ENCODE peak calls at places on chromosomes 12 and 14, in ten cellular contexts. D, Z, O, A, K, X, B, L, Q and R are unnamed samples.

GRCh38 chr12:103944964-103945363 is 14.8 kb downstream of the HSP90B1 start:
- DNase-seq in D (no peak), Z (no peak), O (no peak), A (no peak), K (no peak), X (no peak), B (no peak), L (no peak), Q (no peak), R (peak)

GRCh38 chr14:89746654-89747053 is 207.9 kb downstream of the EFCAB11 start:
- DNase-seq in D (no peak), Z (no peak), O (no peak), A (no peak), K (no peak), X (no peak), B (no peak), L (no peak), Q (peak), R (no peak)

GRCh38 chr12:57893460-57894353 is 47.2 kb upstream of the CTDSP2 start:
- DNase-seq in D (no peak), Z (peak), O (no peak), A (no peak), K (peak), X (peak), B (peak), L (no peak), Q (peak), R (peak)

GRCh38 chr12:77645966-77646598 is 184.6 kb upstream of the NAV3 start:
- DNase-seq in D (no peak), Z (no peak), O (no peak), A (no peak), K (no peak), X (no peak), B (no peak), L (peak), Q (peak), R (no peak)

GRCh38 chr12:100741084-100741711 is 53.4 kb upstream of the ANO4 start:
- DNase-seq in D (peak), Z (peak), O (peak), A (peak), K (peak), X (no peak), B (peak), L (no peak), Q (peak), R (no peak)

GRCh38 chr12:116525418-116526001 is 33.7 kb upstream of the MAP1LC3B2 start:
- DNase-seq in D (no peak), Z (peak), O (peak), A (peak), K (peak), X (peak), B (peak), L (no peak), Q (peak), R (peak)

GRCh38 chr12:1922985-1923384 is 4.5 kb upstream of the CACNA2D4 start:
- DNase-seq in D (no peak), Z (no peak), O (no peak), A (no peak), K (no peak), X (no peak), B (peak), L (no peak), Q (no peak), R (no peak)

GRCh38 chr12:105814283-105814682 is 324.5 kb downstream of the NUAK1 start:
- DNase-seq in D (no peak), Z (no peak), O (no peak), A (no peak), K (no peak), X (no peak), B (no peak), L (peak), Q (no peak), R (no peak)

GRCh38 chr12:6200266-6201198 is at the start of gene CD9:
- DNase-seq in D (peak), Z (no peak), O (peak), A (peak), K (peak), X (no peak), B (peak), L (no peak), Q (peak), R (peak)

GRCh38 chr12:109018276-109018675 is 2.6 kb downstream of the SVOP start:
- DNase-seq in D (no peak), Z (no peak), O (no peak), A (no peak), K (no peak), X (no peak), B (no peak), L (no peak), Q (no peak), R (no peak)

GRCh38 chr12:12561305-12562015 is 1.2 kb downstream of the DUSP16 start:
- DNase-seq in D (peak), Z (peak), O (no peak), A (peak), K (no peak), X (peak), B (no peak), L (peak), Q (peak), R (no peak)

GRCh38 chr14:104265918-104266642 is 127.7 kb downstream of the KIF26A start:
- DNase-seq in D (no peak), Z (no peak), O (no peak), A (no peak), K (no peak), X (no peak), B (no peak), L (no peak), Q (no peak), R (no peak)

GRCh38 chr12:127811988-127812387 is 455.0 kb upstream of the TMEM132C start:
- DNase-seq in D (no peak), Z (no peak), O (no peak), A (no peak), K (no peak), X (peak), B (peak), L (peak), Q (peak), R (no peak)

GRCh38 chr14:99478133-99478532 is 2.5 kb downstream of the SETD3 start:
- DNase-seq in D (no peak), Z (no peak), O (no peak), A (no peak), K (no peak), X (no peak), B (no peak), L (no peak), Q (no peak), R (no peak)

GRCh38 chr12:4322789-4323188 is 1.8 kb downstream of the TIGAR start:
- DNase-seq in D (no peak), Z (no peak), O (no peak), A (no peak), K (no peak), X (no peak), B (no peak), L (no peak), Q (no peak), R (no peak)

GRCh38 chr14:104659764-104660523 is 29.5 kb upstream of the INF2 start:
- DNase-seq in D (no peak), Z (no peak), O (no peak), A (no peak), K (no peak), X (no peak), B (no peak), L (no peak), Q (no peak), R (peak)

GRCh38 chr14:67396381-67396965 is 15.5 kb downstream of the PLEK2 start:
- DNase-seq in D (no peak), Z (no peak), O (no peak), A (no peak), K (no peak), X (peak), B (no peak), L (no peak), Q (peak), R (no peak)

GRCh38 chr14:38982837-38983236 is 120.2 kb downstream of the SEC23A start:
- DNase-seq in D (no peak), Z (no peak), O (no peak), A (no peak), K (no peak), X (no peak), B (no peak), L (no peak), Q (no peak), R (no peak)

GRCh38 chr14:90177537-90178189 is 78.7 kb upstream of the PSMC1 start:
- DNase-seq in D (no peak), Z (no peak), O (no peak), A (no peak), K (no peak), X (no peak), B (no peak), L (no peak), Q (no peak), R (no peak)

GRCh38 chr14:71943695-71944018 is 11.4 kb downstream of the RGS6 start:
- DNase-seq in D (no peak), Z (no peak), O (no peak), A (no peak), K (no peak), X (no peak), B (no peak), L (no peak), Q (no peak), R (no peak)

GRCh38 chr14:71529855-71530254 is 402.4 kb upstream of the RGS6 start:
- DNase-seq in D (no peak), Z (peak), O (no peak), A (no peak), K (no peak), X (peak), B (no peak), L (no peak), Q (no peak), R (no peak)

GRCh38 chr12:113689047-113689610 is 217.5 kb upstream of the LHX5 start:
- DNase-seq in D (no peak), Z (no peak), O (no peak), A (no peak), K (no peak), X (no peak), B (no peak), L (no peak), Q (no peak), R (no peak)

GRCh38 chr12:69966409-69966808 is 141.4 kb downstream of the MYRFL start:
- DNase-seq in D (no peak), Z (peak), O (peak), A (peak), K (no peak), X (peak), B (peak), L (no peak), Q (no peak), R (peak)

GRCh38 chr12:112971248-112971647 is 7.1 kb upstream of the OAS2 start:
- DNase-seq in D (no peak), Z (no peak), O (no peak), A (no peak), K (peak), X (no peak), B (no peak), L (no peak), Q (no peak), R (no peak)

GRCh38 chr14:36515896-36516718 is 3.9 kb downstream of the NKX2-1 start:
- DNase-seq in D (no peak), Z (no peak), O (no peak), A (no peak), K (no peak), X (no peak), B (no peak), L (no peak), Q (no peak), R (no peak)

GRCh38 chr12:612886-613285 is 50.4 kb downstream of the NINJ2 start:
- DNase-seq in D (no peak), Z (no peak), O (no peak), A (no peak), K (no peak), X (no peak), B (no peak), L (no peak), Q (no peak), R (no peak)

GRCh38 chr12:40692617-40693502 is 621 bp downstream of the CNTN1 start:
- DNase-seq in D (no peak), Z (no peak), O (no peak), A (peak), K (no peak), X (no peak), B (peak), L (peak), Q (peak), R (no peak)

GRCh38 chr12:54595471-54595870 is 7.0 kb upstream of the PPP1R1A start:
- DNase-seq in D (no peak), Z (no peak), O (no peak), A (no peak), K (no peak), X (no peak), B (no peak), L (no peak), Q (no peak), R (no peak)

GRCh38 chr14:54567634-54568561 is 970 bp downstream of the SAMD4A start:
- DNase-seq in D (peak), Z (peak), O (no peak), A (peak), K (peak), X (peak), B (peak), L (peak), Q (peak), R (peak)

GRCh38 chr12:79988368-79988767 is 53.5 kb upstream of the PPP1R12A start:
- DNase-seq in D (no peak), Z (peak), O (no peak), A (no peak), K (no peak), X (peak), B (peak), L (no peak), Q (no peak), R (no peak)

GRCh38 chr12:116821291-116821690 is 60.0 kb downstream of the HRK start:
- DNase-seq in D (no peak), Z (no peak), O (no peak), A (no peak), K (no peak), X (no peak), B (no peak), L (no peak), Q (peak), R (no peak)

GRCh38 chr12:57243521-57244305 is 7.3 kb downstream of the STAC3 start:
- DNase-seq in D (peak), Z (peak), O (peak), A (peak), K (peak), X (no peak), B (peak), L (no peak), Q (peak), R (peak)

GRCh38 chr12:130431176-130431575 is 93.5 kb downstream of the PIWIL1 start:
- DNase-seq in D (no peak), Z (no peak), O (no peak), A (no peak), K (no peak), X (no peak), B (no peak), L (no peak), Q (no peak), R (no peak)

GRCh38 chr12:101172316-101172715 is 37.7 kb downstream of the SLC5A8 start:
- DNase-seq in D (peak), Z (no peak), O (no peak), A (peak), K (no peak), X (no peak), B (peak), L (peak), Q (peak), R (no peak)

GRCh38 chr12:40312982-40313576 is 88.3 kb downstream of the LRRK2 start:
- DNase-seq in D (peak), Z (peak), O (no peak), A (peak), K (peak), X (peak), B (peak), L (no peak), Q (peak), R (no peak)

GRCh38 chr12:9674226-9674590 is 4.7 kb downstream of the CLEC2D start:
- DNase-seq in D (no peak), Z (no peak), O (no peak), A (no peak), K (no peak), X (no peak), B (no peak), L (no peak), Q (no peak), R (no peak)

GRCh38 chr12:66500841-66501240 is 178.0 kb downstream of the GRIP1 start:
- DNase-seq in D (peak), Z (no peak), O (no peak), A (no peak), K (no peak), X (no peak), B (no peak), L (no peak), Q (no peak), R (no peak)

GRCh38 chr12:95481888-95482287 is 7.9 kb downstream of the METAP2 start:
- DNase-seq in D (no peak), Z (no peak), O (no peak), A (no peak), K (no peak), X (no peak), B (no peak), L (no peak), Q (no peak), R (no peak)
- H3K4me2 ChIP-seq in D (no peak), Z (no peak), O (no peak), A (no peak), K (no peak), X (no peak), B (no peak), L (no peak), Q (no peak), R (no peak)

GRCh38 chr14:47189911-47190503 is 485.4 kb downstream of the MDGA2 start:
- DNase-seq in D (no peak), Z (no peak), O (no peak), A (no peak), K (no peak), X (no peak), B (no peak), L (no peak), Q (no peak), R (no peak)
- H3K4me2 ChIP-seq in D (no peak), Z (no peak), O (no peak), A (no peak), K (no peak), X (no peak), B (no peak), L (no peak), Q (no peak), R (no peak)

DNA sequence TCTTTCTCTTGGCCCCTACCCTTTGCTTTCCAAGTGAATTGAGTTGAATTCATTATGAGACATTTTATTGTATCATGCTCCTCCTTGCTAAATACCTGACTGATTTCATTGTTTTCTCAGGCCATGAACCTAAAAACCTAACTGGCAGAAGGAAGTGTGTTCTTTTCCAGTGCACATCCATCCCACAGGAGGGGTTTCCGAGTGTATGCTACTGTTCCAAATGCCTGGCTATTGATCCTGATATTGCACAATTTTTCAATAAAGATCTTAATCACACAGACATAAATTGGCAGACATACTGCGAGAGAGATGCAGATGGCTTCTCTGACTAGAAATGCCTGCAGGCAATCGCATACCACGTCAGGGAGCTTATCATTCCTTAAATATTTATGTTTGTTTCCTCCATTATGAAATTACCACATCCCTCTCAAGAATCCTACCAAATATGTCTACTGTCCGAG is 162.2 kb upstream of the EGLN3 start:
- DNase-seq in D (no peak), Z (no peak), O (no peak), A (peak), K (no peak), X (peak), B (no peak), L (no peak), Q (no peak), R (peak)
- H3K4me2 ChIP-seq in D (no peak), Z (no peak), O (no peak), A (peak), K (no peak), X (peak), B (peak), L (no peak), Q (no peak), R (peak)

DNA sequence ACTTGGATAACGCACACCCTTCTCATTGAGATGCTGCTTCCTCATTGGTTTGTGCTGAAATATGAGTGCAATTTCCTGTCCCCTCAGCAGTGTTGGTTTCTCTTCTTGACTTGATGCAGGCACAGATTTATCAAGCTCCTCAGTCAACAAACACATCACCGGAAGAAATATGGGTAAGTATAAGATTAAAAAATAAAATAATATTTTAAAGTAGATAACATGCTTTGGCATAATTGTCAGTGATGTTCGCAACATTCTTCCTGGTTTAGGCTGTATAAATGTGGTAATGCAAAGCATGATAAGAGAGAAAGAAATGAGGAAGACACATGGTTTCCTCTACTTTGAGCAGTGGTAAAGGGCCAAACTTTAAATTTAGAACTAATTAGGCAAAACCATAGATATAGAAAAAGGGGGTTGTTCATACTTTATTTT is at the start of gene GPR65:
- DNase-seq in D (no peak), Z (no peak), O (no peak), A (no peak), K (no peak), X (no peak), B (no peak), L (no peak), Q (no peak), R (no peak)
- H3K4me2 ChIP-seq in D (no peak), Z (no peak), O (no peak), A (no peak), K (no peak), X (peak), B (no peak), L (no peak), Q (no peak), R (no peak)

GRCh38 chr12:62409068-62409467 is 57.6 kb upstream of the MON2 start:
- DNase-seq in D (no peak), Z (no peak), O (no peak), A (no peak), K (no peak), X (no peak), B (no peak), L (no peak), Q (no peak), R (no peak)

GRCh38 chr12:62403031-62403430 is 63.6 kb upstream of the MON2 start:
- DNase-seq in D (no peak), Z (no peak), O (no peak), A (no peak), K (no peak), X (no peak), B (no peak), L (no peak), Q (no peak), R (no peak)

DNA sequence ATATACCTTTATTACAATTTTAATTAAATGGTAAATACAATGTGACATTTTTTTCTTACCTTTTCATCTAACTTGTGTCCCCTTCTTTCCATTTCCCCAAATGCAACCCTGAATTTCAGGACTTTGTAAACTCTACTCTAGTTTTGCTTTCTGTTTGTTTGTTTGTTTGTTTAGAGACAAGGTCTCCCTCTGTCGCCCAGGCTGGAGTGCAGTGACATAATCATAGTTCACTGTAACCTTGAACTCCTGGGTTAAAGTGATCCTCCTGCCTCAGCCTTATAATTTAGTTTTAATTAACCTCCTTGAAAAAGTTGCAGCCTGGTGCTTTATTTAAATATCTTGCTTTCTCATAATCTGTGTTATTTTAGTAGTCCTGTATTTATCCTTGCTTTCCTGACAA is 59.0 kb upstream of the MON2 start:
- DNase-seq in D (no peak), Z (no peak), O (no peak), A (no peak), K (no peak), X (no peak), B (no peak), L (no peak), Q (no peak), R (no peak)
- H3K4me2 ChIP-seq in D (no peak), Z (no peak), O (no peak), A (no peak), K (no peak), X (no peak), B (no peak), L (no peak), Q (no peak), R (no peak)

DNA sequence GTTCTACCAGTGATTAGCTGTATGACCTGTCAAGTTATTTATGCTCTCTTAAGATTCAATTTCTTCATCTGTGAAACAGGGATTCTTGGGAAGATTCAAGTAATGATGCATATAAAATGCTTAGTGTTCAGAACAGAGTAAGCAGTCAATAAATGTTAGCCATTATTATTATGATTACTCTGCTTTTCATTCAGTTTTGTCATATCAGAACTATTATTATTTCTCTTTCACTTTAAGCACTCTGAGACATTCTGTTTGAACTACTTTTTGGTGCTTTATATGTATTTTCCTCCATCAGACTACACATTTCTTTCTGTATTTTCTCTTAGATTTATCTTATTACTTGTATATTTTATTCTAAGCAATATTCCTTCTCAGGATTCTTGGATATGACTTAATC is 81.2 kb downstream of the CFAP54 start:
- DNase-seq in D (no peak), Z (no peak), O (no peak), A (no peak), K (no peak), X (no peak), B (no peak), L (no peak), Q (no peak), R (no peak)
- H3K4me2 ChIP-seq in D (peak), Z (no peak), O (no peak), A (no peak), K (no peak), X (no peak), B (no peak), L (no peak), Q (no peak), R (no peak)